ENCODE peak calls at places on chromosome 9, in four cellular contexts. Y, K, A and D are unnamed samples.

GRCh38 chr9:12716823-12717222 is 23.6 kb downstream of the TYRP1 start:
- DNase-seq in A (no peak), Y (no peak), K (no peak), D (no peak)

GRCh38 chr9:35680331-35681105 is 6.8 kb downstream of the CA9 start:
- DNase-seq in Y (no peak), K (peak), A (no peak), D (no peak)

GRCh38 chr9:35306281-35306680 is 144.5 kb downstream of the UNC13B start:
- DNase-seq in K (peak), Y (no peak), A (no peak), D (no peak)

GRCh38 chr9:89154651-89155336 is 23.8 kb downstream of the SHC3 start:
- DNase-seq in K (peak), A (no peak), Y (no peak), D (peak)

GRCh38 chr9:124510650-124511425 is 3.6 kb upstream of the NR5A1 start:
- DNase-seq in A (no peak), Y (no peak), K (peak), D (no peak)

GRCh38 chr9:113228130-113228665 is 6.9 kb downstream of the SLC31A1 start:
- DNase-seq in A (no peak), Y (no peak), K (no peak), D (no peak)

GRCh38 chr9:90053027-90053426 is 448.2 kb downstream of the GADD45G start:
- DNase-seq in Y (no peak), A (no peak), K (peak), D (no peak)

GRCh38 chr9:101487443-101487855 is 46.2 kb upstream of the RNF20 start:
- DNase-seq in A (no peak), K (no peak), Y (no peak), D (no peak)

GRCh38 chr9:116572095-116572748 is 114.9 kb upstream of the TRIM32 start:
- DNase-seq in A (peak), K (peak), Y (no peak), D (peak)

GRCh38 chr9:79902937-79903600 is 331.3 kb downstream of the TLE4 start:
- DNase-seq in K (no peak), Y (no peak), A (no peak), D (no peak)

GRCh38 chr9:112705773-112706427 is 12.0 kb downstream of the INIP start:
- DNase-seq in K (peak), Y (no peak), A (no peak), D (peak)

GRCh38 chr9:859251-859650 is 17.8 kb downstream of the DMRT1 start:
- DNase-seq in A (no peak), Y (no peak), K (no peak), D (no peak)

GRCh38 chr9:80163889-80164288 is 592.1 kb downstream of the TLE4 start:
- DNase-seq in A (no peak), K (no peak), Y (no peak), D (no peak)

GRCh38 chr9:106861585-106862114 is 1.3 kb upstream of the ZNF462 start:
- DNase-seq in A (no peak), K (no peak), Y (no peak), D (no peak)

GRCh38 chr9:115204827-115205506 is 87.0 kb upstream of the TNC start:
- DNase-seq in A (no peak), Y (no peak), K (peak), D (peak)

GRCh38 chr9:33408087-33408486 is 5.7 kb upstream of the AQP7 start:
- DNase-seq in Y (no peak), K (no peak), A (no peak), D (no peak)

GRCh38 chr9:93143830-93144530 is 9.9 kb upstream of the NINJ1 start:
- DNase-seq in Y (peak), K (no peak), A (no peak), D (no peak)

GRCh38 chr9:24479266-24479665 is 66.4 kb downstream of the IZUMO3 start:
- DNase-seq in K (peak), A (no peak), Y (no peak), D (no peak)

GRCh38 chr9:121278535-121279169 is 10.7 kb downstream of the GSN start:
- DNase-seq in A (no peak), Y (no peak), K (peak), D (peak)

GRCh38 chr9:106818034-106818433 is 44.9 kb upstream of the ZNF462 start:
- DNase-seq in Y (no peak), K (no peak), A (no peak), D (no peak)

GRCh38 chr9:114387678-114388431 is at the start of gene AKNA:
- DNase-seq in K (peak), Y (no peak), A (peak), D (no peak)

GRCh38 chr9:107292811-107293554 is 9.9 kb downstream of the RAD23B start:
- DNase-seq in Y (no peak), A (no peak), K (no peak), D (no peak)

GRCh38 chr9:133935328-133936040 is 56.6 kb downstream of the VAV2 start:
- DNase-seq in K (peak), A (peak), Y (no peak), D (no peak)

GRCh38 chr9:2345013-2345412 is 276.6 kb upstream of the VLDLR start:
- DNase-seq in Y (no peak), A (no peak), K (no peak), D (no peak)

GRCh38 chr9:101409079-101409477 is 10.4 kb downstream of the ZNF189 start:
- DNase-seq in A (no peak), K (no peak), Y (no peak), D (no peak)

GRCh38 chr9:137602661-137603060 is 2.8 kb upstream of the ARRDC1 start:
- DNase-seq in A (no peak), Y (no peak), K (peak), D (no peak)
- TF ChIP-seq CTCF in A (no peak), Y (no peak), K (no peak), D (no peak)

GRCh38 chr9:22986556-22986955 is 539.9 kb downstream of the DMRTA1 start:
- DNase-seq in K (no peak), A (no peak), Y (no peak), D (no peak)

GRCh38 chr9:22992781-22993180 is 546.2 kb downstream of the DMRTA1 start:
- DNase-seq in Y (no peak), A (no peak), K (no peak), D (no peak)

DNA sequence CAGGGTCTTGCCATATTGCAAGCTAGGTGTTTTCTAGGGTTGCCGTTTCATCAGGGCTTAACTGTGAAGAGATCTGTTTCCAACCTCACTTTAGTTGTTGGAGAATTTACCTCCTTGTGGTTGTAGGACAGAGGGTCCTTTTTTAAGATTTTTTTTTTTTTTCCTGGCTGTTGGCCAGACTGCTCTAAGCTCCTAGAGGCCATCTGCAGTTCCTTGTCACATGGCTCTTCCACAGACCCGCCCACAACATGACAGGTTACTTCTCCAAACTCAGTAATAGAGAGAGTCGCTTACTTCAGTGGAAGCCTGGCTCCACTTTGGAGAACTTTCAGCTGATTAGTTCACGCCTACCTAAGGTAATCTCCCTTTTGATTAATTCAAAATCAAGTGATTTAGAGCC is 543.7 kb downstream of the DMRTA1 start:
- DNase-seq in K (no peak), A (no peak), Y (no peak), D (no peak)
- TF ChIP-seq CTCF in K (no peak), A (no peak), Y (no peak), D (no peak)

GRCh38 chr9:14692918-14693861 is at the start of gene ZDHHC21:
- DNase-seq in Y (peak), K (peak), A (peak), D (no peak)
- TF ChIP-seq CTCF in Y (peak), K (no peak), A (no peak), D (no peak)

GRCh38 chr9:68575821-68576220 is 35.1 kb upstream of the TMEM252 start:
- DNase-seq in A (no peak), Y (no peak), K (no peak), D (no peak)

GRCh38 chr9:68577778-68578591 is 37.3 kb upstream of the TMEM252 start:
- DNase-seq in K (no peak), Y (no peak), A (no peak), D (no peak)

DNA sequence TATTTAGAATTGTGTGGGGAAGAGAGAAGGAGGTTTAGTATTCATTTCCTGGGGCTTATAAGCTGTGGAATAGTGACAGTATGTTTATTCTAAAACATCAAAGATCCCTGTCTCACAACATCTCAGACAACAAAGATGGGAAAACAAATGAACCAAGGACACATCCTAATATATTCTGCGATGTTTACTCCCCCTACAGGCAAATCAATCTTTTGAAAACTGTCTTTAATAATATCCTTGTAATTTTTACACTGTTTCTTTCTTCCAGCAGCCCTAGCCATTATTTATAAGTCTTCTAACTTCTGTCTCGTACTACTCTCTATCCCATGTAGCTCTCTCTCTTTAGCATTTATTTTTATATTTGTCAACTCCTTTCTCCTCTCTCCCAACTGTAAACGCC is 33.5 kb upstream of the TMEM252 start:
- DNase-seq in K (peak), Y (no peak), A (no peak), D (no peak)
- TF ChIP-seq CTCF in K (peak), Y (peak), A (no peak), D (no peak)

GRCh38 chr9:22537721-22538120 is 91.1 kb downstream of the DMRTA1 start:
- DNase-seq in K (no peak), A (no peak), Y (no peak), D (no peak)

GRCh38 chr9:22535780-22536179 is 89.2 kb downstream of the DMRTA1 start:
- DNase-seq in K (no peak), A (no peak), Y (no peak), D (no peak)
- TF ChIP-seq CTCF in K (no peak), A (no peak), Y (no peak), D (no peak)

GRCh38 chr9:37119907-37120839 is at the start of gene ZCCHC7:
- DNase-seq in Y (peak), A (peak), K (peak), D (peak)
- TF ChIP-seq CTCF in Y (no peak), A (no peak), K (no peak), D (no peak)

GRCh38 chr9:96686638-96687335 is 31.7 kb upstream of the PRXL2C start:
- DNase-seq in K (peak), A (peak), Y (no peak), D (peak)
- TF ChIP-seq CTCF in K (peak), A (peak), Y (peak), D (peak)

GRCh38 chr9:91198405-91198804 is 163.3 kb downstream of the AUH start:
- DNase-seq in A (no peak), K (no peak), Y (no peak), D (no peak)

GRCh38 chr9:91196103-91196761 is 165.5 kb downstream of the AUH start:
- DNase-seq in Y (no peak), A (no peak), K (no peak), D (no peak)

GRCh38 chr9:91195372-91196012 is 166.2 kb downstream of the AUH start:
- DNase-seq in A (no peak), K (no peak), Y (no peak), D (no peak)

GRCh38 chr9:91199739-91200497 is 161.8 kb downstream of the AUH start:
- DNase-seq in K (no peak), Y (no peak), A (no peak), D (no peak)

DNA sequence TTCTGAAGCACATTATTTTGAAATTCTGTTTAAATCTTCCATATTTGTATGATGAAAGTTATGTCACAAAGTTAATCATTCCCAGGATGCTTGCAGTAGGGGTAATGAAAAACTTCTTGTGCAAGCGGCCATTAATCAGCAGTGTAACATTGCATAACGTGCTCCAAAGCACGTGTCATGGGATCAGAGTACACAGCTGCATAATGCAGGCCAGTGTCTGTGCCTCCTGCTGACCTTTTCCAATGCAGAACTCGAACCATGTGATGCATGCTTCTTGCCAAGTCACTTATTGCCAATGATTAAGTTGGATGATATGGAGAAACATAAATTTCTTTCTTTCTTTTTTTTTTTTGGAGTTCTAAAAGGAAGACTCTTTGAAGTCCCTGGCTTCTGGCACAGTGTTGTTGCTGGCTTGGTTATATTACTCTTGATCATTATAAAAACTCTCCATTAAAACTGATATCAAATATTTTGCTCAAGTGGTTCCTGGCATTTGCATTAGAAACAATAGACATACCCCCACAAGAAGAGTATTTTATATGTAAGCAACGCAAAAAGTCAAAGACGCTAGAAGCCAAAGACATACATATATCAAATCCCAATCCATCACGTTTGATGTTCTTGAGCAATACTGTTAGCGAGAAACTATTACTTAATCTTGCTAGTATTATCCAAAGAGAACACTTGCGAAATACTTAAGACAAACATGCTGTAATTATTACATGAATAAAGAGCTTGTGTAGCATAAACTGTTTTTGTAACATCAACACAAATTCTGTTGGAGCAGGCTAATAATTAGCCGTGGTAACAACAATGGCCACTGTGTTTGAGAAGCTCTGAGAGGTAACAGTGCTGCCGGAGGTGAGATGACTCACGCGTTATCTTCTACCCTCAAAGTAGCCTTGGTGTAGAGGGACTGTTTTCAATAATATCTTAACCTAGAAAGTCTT is 164.2 kb downstream of the AUH start:
- DNase-seq in Y (no peak), K (peak), A (peak), D (peak)
- TF ChIP-seq CTCF in Y (no peak), K (no peak), A (no peak), D (no peak)

GRCh38 chr9:71177901-71178300 is 56.5 kb upstream of the TRPM3 start:
- DNase-seq in A (no peak), Y (no peak), K (no peak), D (no peak)
- TF ChIP-seq CTCF in A (no peak), Y (no peak), K (no peak), D (no peak)